ENCODE peak calls at places on chromosomes 7 and 10, in four cellular contexts. T, Y, N and E are unnamed samples.
A peak's percentile ranks its signal among the peaks of the same experiment; 100 is the strongest.

GRCh38 chr10:70737977-70738376 is 47.2 kb downstream of the TBATA start:
- DNase-seq in T (no peak), Y (no peak), N (no peak), E (no peak)

GRCh38 chr7:96837583-96837982 is 127.9 kb upstream of the SEM1 start:
- DNase-seq in T (peak; percentile 62), Y (no peak), N (no peak), E (no peak)

GRCh38 chr7:151782598-151783448 is 94.1 kb downstream of the PRKAG2 start:
- DNase-seq in T (peak; percentile 59), Y (peak; percentile 59), N (peak; percentile 34), E (peak; percentile 61)

GRCh38 chr7:159197066-159197975 is 52.7 kb upstream of the VIPR2 start:
- DNase-seq in T (peak; percentile 34), Y (no peak), N (no peak), E (no peak)

GRCh38 chr7:945147-945555 is 9.3 kb downstream of the ADAP1 start:
- DNase-seq in T (no peak), Y (no peak), N (no peak), E (no peak)

GRCh38 chr7:113710310-113711106 is 208.3 kb downstream of the PPP1R3A start:
- DNase-seq in T (peak; percentile 27), Y (peak; percentile 89), N (peak; percentile 84), E (peak; percentile 76)

GRCh38 chr10:1661416-1661815 is 75.9 kb downstream of the ADARB2 start:
- DNase-seq in T (no peak), Y (no peak), N (no peak), E (no peak)

GRCh38 chr10:62433181-62433692 is 59.1 kb downstream of the ZNF365 start:
- DNase-seq in T (no peak), Y (peak; percentile 82), N (peak; percentile 97), E (no peak)

GRCh38 chr10:86706401-86706841 is 38.1 kb downstream of the LDB3 start:
- DNase-seq in T (no peak), Y (no peak), N (no peak), E (no peak)

GRCh38 chr7:102095933-102096332 is 190.7 kb upstream of the SH2B2 start:
- DNase-seq in T (no peak), Y (no peak), N (no peak), E (no peak)

GRCh38 chr10:118522791-118523498 is 72.5 kb downstream of the PRLHR start:
- DNase-seq in T (no peak), Y (peak; percentile 46), N (peak; percentile 12), E (no peak)

GRCh38 chr10:112250555-112250954 is 32.6 kb upstream of the TECTB start:
- DNase-seq in T (no peak), Y (no peak), N (no peak), E (no peak)

GRCh38 chr7:5225616-5226290 is 35.7 kb downstream of the WIPI2 start:
- DNase-seq in T (no peak), Y (no peak), N (no peak), E (no peak)

GRCh38 chr7:120539321-120539720 is 266.3 kb downstream of the KCND2 start:
- DNase-seq in T (no peak), Y (no peak), N (no peak), E (no peak)

GRCh38 chr7:103299660-103300059 is 2.4 kb downstream of the PMPCB start:
- DNase-seq in T (no peak), Y (no peak), N (no peak), E (no peak)

GRCh38 chr10:12509016-12509793 is 159.9 kb downstream of the CAMK1D start:
- DNase-seq in T (no peak), Y (no peak), N (no peak), E (peak; percentile 30)

GRCh38 chr7:27501001-27501400 is 161.7 kb downstream of the HIBADH start:
- DNase-seq in T (no peak), Y (no peak), N (no peak), E (no peak)

GRCh38 chr10:113907166-113907565 is 52.7 kb downstream of the NHLRC2 start:
- DNase-seq in T (no peak), Y (peak; percentile 59), N (peak; percentile 81), E (no peak)

GRCh38 chr10:97331304-97331703 is 3.2 kb downstream of the FRAT2 start:
- DNase-seq in T (no peak), Y (no peak), N (no peak), E (no peak)

GRCh38 chr7:30423793-30424505 is 54.6 kb downstream of the NOD1 start:
- DNase-seq in T (no peak), Y (no peak), N (no peak), E (no peak)

GRCh38 chr7:69597278-69598076 is 798 bp upstream of the AUTS2 start:
- DNase-seq in T (no peak), Y (peak; percentile 26), N (no peak), E (peak; percentile 25)

GRCh38 chr7:107398161-107398560 is 71.7 kb upstream of the GPR22 start:
- DNase-seq in T (no peak), Y (no peak), N (no peak), E (no peak)

GRCh38 chr7:102985176-102985783 is 72.5 kb downstream of the LRRC17 start:
- DNase-seq in T (no peak), Y (peak; percentile 43), N (peak; percentile 59), E (no peak)

GRCh38 chr7:100890640-100891521 is 1.4 kb upstream of the UFSP1 start:
- DNase-seq in T (no peak), Y (peak; percentile 30), N (no peak), E (no peak)

GRCh38 chr10:130141460-130141859 is 5.3 kb downstream of the GLRX3 start:
- DNase-seq in T (no peak), Y (peak; percentile 40), N (peak; percentile 43), E (no peak)

GRCh38 chr7:47283497-47284131 is 298.3 kb downstream of the TNS3 start:
- DNase-seq in T (no peak), Y (no peak), N (no peak), E (peak; percentile 74)

GRCh38 chr7:20351901-20352300 is 21.2 kb downstream of the ITGB8 start:
- DNase-seq in T (no peak), Y (peak; percentile 66), N (no peak), E (no peak)

GRCh38 chr10:103896225-103896624 is 21.8 kb downstream of the STN1 start:
- DNase-seq in T (no peak), Y (no peak), N (peak; percentile 36), E (no peak)

GRCh38 chr10:34816067-34817002 is 1.2 kb upstream of the PARD3 start:
- DNase-seq in T (no peak), Y (peak; percentile 57), N (no peak), E (peak; percentile 55)

GRCh38 chr10:117663750-117664149 is 121.2 kb downstream of the EMX2 start:
- DNase-seq in T (no peak), Y (peak; percentile 68), N (peak; percentile 92), E (no peak)

GRCh38 chr7:97001656-97002554 is 3.4 kb upstream of the DLX6 start:
- DNase-seq in T (no peak), Y (no peak), N (no peak), E (no peak)

GRCh38 chr7:17233643-17234397 is 64.6 kb upstream of the AHR start:
- DNase-seq in T (peak; percentile 53), Y (peak; percentile 34), N (peak; percentile 24), E (no peak)
- H3K4me3 ChIP-seq in T (peak overlapping the region; percentile 23), Y (no peak overlapping the region), N (no peak overlapping the region), E (no peak overlapping the region)

GRCh38 chr7:40986351-40986873 is 716.5 kb downstream of the INHBA start:
- DNase-seq in T (no peak), Y (peak; percentile 92), N (peak; percentile 89), E (no peak)
- H3K4me3 ChIP-seq in T (no peak overlapping the region), Y (no peak overlapping the region), N (no peak overlapping the region), E (no peak overlapping the region)

GRCh38 chr7:35021445-35021844 is 15.8 kb downstream of the DPY19L1 start:
- DNase-seq in T (no peak), Y (no peak), N (no peak), E (no peak)

GRCh38 chr7:35015346-35015859 is 21.9 kb downstream of the DPY19L1 start:
- DNase-seq in T (no peak), Y (no peak), N (no peak), E (no peak)

GRCh38 chr7:35022725-35023124 is 14.6 kb downstream of the DPY19L1 start:
- DNase-seq in T (no peak), Y (no peak), N (no peak), E (no peak)

GRCh38 chr7:35019179-35019729 is 18.0 kb downstream of the DPY19L1 start:
- DNase-seq in T (no peak), Y (no peak), N (no peak), E (no peak)

DNA sequence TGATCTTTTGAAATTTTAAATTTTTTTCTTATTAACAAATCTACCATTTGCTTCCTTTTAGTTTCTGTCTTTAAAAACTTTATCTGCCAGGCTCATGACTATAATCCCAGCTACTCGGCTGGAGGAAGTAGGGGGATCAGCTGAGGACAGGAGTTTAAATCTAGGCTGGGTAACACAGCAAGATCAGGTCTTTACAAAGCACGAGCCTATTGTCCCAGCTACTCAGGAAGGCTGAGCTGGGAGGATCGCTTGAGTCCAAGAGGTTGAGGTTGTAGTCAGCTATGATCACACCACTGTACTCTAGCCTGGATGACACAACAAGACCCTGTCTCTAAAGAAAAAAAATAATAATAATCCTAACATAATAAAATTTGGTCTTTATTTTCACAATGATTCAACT is 17.5 kb downstream of the DPY19L1 start:
- DNase-seq in T (no peak), Y (no peak), N (no peak), E (no peak)
- H3K4me3 ChIP-seq in T (no peak overlapping the region), Y (no peak overlapping the region), N (no peak overlapping the region), E (no peak overlapping the region)

DNA sequence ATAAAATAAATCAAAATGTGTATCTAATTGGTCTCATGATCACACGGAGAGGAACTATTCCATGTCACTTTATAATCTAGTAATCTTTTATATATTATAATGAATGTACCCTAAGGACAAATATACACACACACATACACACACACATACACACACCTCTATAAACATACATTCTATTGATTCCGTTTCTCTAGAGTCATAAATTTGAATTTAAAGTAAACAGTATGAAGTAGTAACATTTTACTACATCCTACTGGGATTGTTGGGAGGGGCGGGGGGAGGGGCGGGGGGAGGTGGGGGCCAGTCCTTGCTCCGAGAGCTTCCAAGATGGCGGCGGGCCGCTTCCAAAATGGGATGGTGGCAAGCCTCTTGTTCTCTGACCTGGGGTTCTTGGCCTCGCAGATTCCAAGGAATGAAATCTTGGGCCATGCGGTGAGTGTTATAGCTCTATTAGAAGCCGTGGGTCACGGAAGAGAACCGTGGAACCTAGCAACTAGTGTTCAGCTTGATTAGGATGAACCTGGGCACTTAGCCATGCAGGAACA is 143.2 kb downstream of the REEP3 start:
- DNase-seq in T (no peak), Y (no peak), N (no peak), E (peak; percentile 75)
- H3K4me3 ChIP-seq in T (no peak overlapping the region), Y (no peak overlapping the region), N (no peak overlapping the region), E (peak overlapping the region; percentile 49)